ENCODE peak calls at places on chromosomes 12 and 14, in seven cellular contexts. I is HCT116, N is K562, Z is H1, C is HepG2, R is GM12878, Q is SK-N-SH. A is an unnamed sample.

GRCh38 chr14:59711083-59711482 is 134.5 kb upstream of the CCDC175 start:
- DNase-seq in I (no peak), N (no peak), Z (no peak), C (no peak), R (no peak), Q (no peak), A (no peak)

GRCh38 chr14:99644723-99645544 is at the start of gene HHIPL1:
- DNase-seq in I (no peak), N (no peak), Z (peak; percentile 70), C (no peak), R (no peak), Q (peak; percentile 87), A (no peak)

GRCh38 chr12:12720637-12721250 is 3.6 kb downstream of the CDKN1B start:
- DNase-seq in I (no peak), N (no peak), Z (no peak), C (no peak), R (no peak), Q (no peak), A (no peak)

GRCh38 chr12:125744201-125744600 is 679.0 kb downstream of the AACS start:
- DNase-seq in I (no peak), N (no peak), Z (no peak), C (no peak), R (no peak), Q (no peak), A (no peak)

GRCh38 chr12:32587536-32588346 is 91.4 kb upstream of the DNM1L start:
- DNase-seq in I (no peak), N (no peak), Z (no peak), C (no peak), R (no peak), Q (no peak), A (no peak)

GRCh38 chr12:49284672-49285071 is 10.3 kb upstream of the PRPH start:
- DNase-seq in I (no peak), N (no peak), Z (no peak), C (no peak), R (no peak), Q (no peak), A (no peak)

GRCh38 chr12:67239061-67239460 is 30.1 kb upstream of the CAND1 start:
- DNase-seq in I (no peak), N (no peak), Z (no peak), C (no peak), R (no peak), Q (no peak), A (no peak)

GRCh38 chr12:94979941-94980340 is 23.6 kb downstream of the NDUFA12 start:
- DNase-seq in I (no peak), N (no peak), Z (no peak), C (no peak), R (no peak), Q (no peak), A (no peak)

GRCh38 chr14:88590173-88590572 is 27.3 kb downstream of the ZC3H14 start:
- DNase-seq in I (no peak), N (no peak), Z (no peak), C (no peak), R (no peak), Q (no peak), A (no peak)

GRCh38 chr12:108798551-108799221 is 58.7 kb downstream of the SSH1 start:
- DNase-seq in I (no peak), N (no peak), Z (no peak), C (no peak), R (no peak), Q (no peak), A (no peak)

GRCh38 chr12:126617312-126617711 is 1552.1 kb downstream of the AACS start:
- DNase-seq in I (no peak), N (peak; percentile 14), Z (peak; percentile 78), C (no peak), R (no peak), Q (peak; percentile 51), A (peak; percentile 49)

GRCh38 chr14:94066089-94066676 is 14.8 kb downstream of the DDX24 start:
- DNase-seq in I (no peak), N (no peak), Z (no peak), C (peak; percentile 38), R (no peak), Q (no peak), A (no peak)

GRCh38 chr14:71388862-71389261 is 481.6 kb downstream of the PCNX1 start:
- DNase-seq in I (no peak), N (no peak), Z (no peak), C (no peak), R (no peak), Q (no peak), A (no peak)

GRCh38 chr14:70652871-70653270 is 11.2 kb downstream of the TTC9 start:
- DNase-seq in I (no peak), N (no peak), Z (no peak), C (no peak), R (no peak), Q (no peak), A (no peak)

GRCh38 chr12:120228291-120229070 is 27.6 kb upstream of the RPLP0 start:
- DNase-seq in I (no peak), N (peak; percentile 86), Z (peak; percentile 93), C (peak; percentile 91), R (peak; percentile 49), Q (peak; percentile 91), A (peak; percentile 94)

GRCh38 chr14:50013198-50013918 is 103.0 kb downstream of the VCPKMT start:
- DNase-seq in I (peak; percentile 85), N (no peak), Z (no peak), C (peak; percentile 69), R (no peak), Q (no peak), A (peak; percentile 77)

GRCh38 chr12:53809005-53809404 is 57.2 kb upstream of the CISTR start:
- DNase-seq in I (no peak), N (no peak), Z (no peak), C (no peak), R (no peak), Q (no peak), A (no peak)

GRCh38 chr12:53806689-53807088 is 54.9 kb upstream of the CISTR start:
- DNase-seq in I (no peak), N (no peak), Z (no peak), C (no peak), R (no peak), Q (no peak), A (no peak)

GRCh38 chr12:53805801-53806200 is 54.0 kb upstream of the CISTR start:
- DNase-seq in I (no peak), N (no peak), Z (no peak), C (no peak), R (no peak), Q (no peak), A (no peak)

GRCh38 chr12:53808023-53808705 is 56.4 kb upstream of the CISTR start:
- DNase-seq in I (no peak), N (no peak), Z (no peak), C (peak; percentile 29), R (no peak), Q (no peak), A (no peak)

DNA sequence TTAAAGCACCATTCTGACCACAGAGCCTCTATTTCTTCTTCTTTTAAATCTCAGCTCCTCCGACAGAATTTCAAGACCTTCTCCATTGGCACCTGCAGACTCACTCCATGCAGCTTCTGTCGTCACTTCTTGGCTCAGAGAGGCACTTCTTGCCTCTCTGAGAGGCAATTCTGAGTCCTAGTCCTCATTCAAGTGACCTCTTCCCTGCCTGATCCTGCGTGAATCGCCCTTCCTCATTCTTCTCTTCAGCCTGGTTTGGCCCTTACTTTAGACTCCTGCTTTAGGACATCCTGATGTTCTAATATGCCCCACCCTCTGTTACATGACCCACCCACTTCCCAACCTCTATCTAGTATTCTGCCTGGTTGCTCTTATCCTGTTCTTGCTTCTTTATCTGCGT is 55.5 kb upstream of the CISTR start:
- DNase-seq in I (no peak), N (no peak), Z (no peak), C (no peak), R (no peak), Q (no peak), A (no peak)
- TF ChIP-seq JUND in I (no peak), N (no peak), Z (no peak), C (no peak), R (no peak), Q (no peak), A (no peak)

GRCh38 chr14:64434528-64434927 is 30.8 kb upstream of the AKAP5 start:
- DNase-seq in I (no peak), N (no peak), Z (no peak), C (no peak), R (no peak), Q (no peak), A (no peak)

GRCh38 chr14:64440494-64440893 is 24.8 kb upstream of the AKAP5 start:
- DNase-seq in I (no peak), N (no peak), Z (no peak), C (no peak), R (no peak), Q (no peak), A (no peak)

GRCh38 chr14:64439141-64439540 is 26.2 kb upstream of the AKAP5 start:
- DNase-seq in I (no peak), N (no peak), Z (no peak), C (no peak), R (no peak), Q (no peak), A (no peak)

GRCh38 chr14:64442300-64442988 is 22.9 kb upstream of the AKAP5 start:
- DNase-seq in I (no peak), N (no peak), Z (no peak), C (no peak), R (no peak), Q (peak; percentile 28), A (no peak)

GRCh38 chr14:64438181-64438839 is 27.0 kb upstream of the AKAP5 start:
- DNase-seq in I (peak; percentile 65), N (no peak), Z (no peak), C (no peak), R (no peak), Q (no peak), A (no peak)
- TF ChIP-seq JUND in I (peak; percentile 35), N (no peak), Z (no peak), C (no peak), R (no peak), Q (peak; percentile 80), A (no peak)

GRCh38 chr14:52079239-52079956 is 10.5 kb upstream of the NID2 start:
- DNase-seq in I (no peak), N (no peak), Z (no peak), C (peak; percentile 71), R (no peak), Q (no peak), A (no peak)
- TF ChIP-seq JUND in I (no peak), N (no peak), Z (no peak), C (no peak), R (no peak), Q (peak; percentile 57), A (no peak)

DNA sequence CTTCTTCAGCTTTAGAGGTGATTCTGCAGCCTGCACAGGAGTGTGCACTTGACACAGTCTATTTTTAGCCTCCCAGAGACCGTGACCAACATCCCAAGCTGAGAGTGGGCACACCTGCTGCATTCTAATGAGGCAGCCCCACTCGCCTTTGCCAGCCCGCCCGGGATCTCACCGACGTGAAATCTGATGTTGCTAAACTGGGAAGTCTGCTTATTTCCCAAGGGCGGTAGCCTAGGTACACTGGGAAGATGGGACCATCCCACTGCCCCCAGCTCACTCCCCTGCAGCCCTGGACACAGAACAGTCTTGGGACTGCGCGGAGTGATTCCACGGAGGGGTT is 47.7 kb downstream of the PRMT8 start:
- DNase-seq in I (no peak), N (no peak), Z (no peak), C (no peak), R (no peak), Q (no peak), A (no peak)
- TF ChIP-seq JUND in I (no peak), N (no peak), Z (no peak), C (no peak), R (no peak), Q (no peak), A (no peak)